ENCODE peak calls at places on chromosomes 7 and 10, in seven cellular contexts. T is astrocyte; L is PC-3; W is effector memory CD4-positive, alpha-beta T cell; O is neural progenitor cell; K is breast epithelium; C is WERI-Rb-1. A is an unnamed sample.

GRCh38 chr10:132443998-132444876 is 47.2 kb downstream of the PWWP2B start:
- DNase-seq in T (no peak), L (no peak), W (no peak), O (no peak), K (no peak), C (peak), A (no peak)

GRCh38 chr7:42964293-42964692 is 32.1 kb downstream of the MRPL32 start:
- DNase-seq in T (no peak), L (no peak), W (no peak), O (no peak), K (no peak), C (no peak), A (no peak)

GRCh38 chr10:58414270-58415041 is 29.2 kb downstream of the TFAM start:
- DNase-seq in T (peak), L (peak), W (no peak), O (peak), K (peak), C (no peak), A (no peak)

GRCh38 chr10:71882813-71883746 is 32.0 kb upstream of the PSAP start:
- DNase-seq in T (peak), L (no peak), W (no peak), O (no peak), K (no peak), C (no peak), A (no peak)

GRCh38 chr7:157927313-157927925 is 590.6 kb downstream of the DNAJB6 start:
- DNase-seq in T (no peak), L (no peak), W (no peak), O (no peak), K (no peak), C (no peak), A (no peak)

GRCh38 chr7:14504134-14504533 is 398.4 kb downstream of the DGKB start:
- DNase-seq in T (no peak), L (no peak), W (no peak), O (peak), K (no peak), C (no peak), A (no peak)

GRCh38 chr10:18463673-18464211 is 187.6 kb downstream of the NSUN6 start:
- DNase-seq in T (no peak), L (no peak), W (no peak), O (no peak), K (no peak), C (no peak), A (no peak)

GRCh38 chr10:44306762-44307161 is 78.1 kb downstream of the CXCL12 start:
- DNase-seq in T (no peak), L (peak), W (no peak), O (peak), K (no peak), C (no peak), A (no peak)

GRCh38 chr10:76433161-76434005 is 1002.0 kb downstream of the LRMDA start:
- DNase-seq in T (no peak), L (peak), W (no peak), O (no peak), K (no peak), C (peak), A (peak)

GRCh38 chr10:80133221-80133620 is 691 bp downstream of the PLAC9 start:
- DNase-seq in T (no peak), L (peak), W (no peak), O (no peak), K (no peak), C (no peak), A (no peak)

GRCh38 chr7:156064921-156065386 is 252.7 kb upstream of the SHH start:
- DNase-seq in T (peak), L (peak), W (no peak), O (no peak), K (no peak), C (no peak), A (peak)

GRCh38 chr7:112228632-112229031 is 22.1 kb downstream of the ZNF277 start:
- DNase-seq in T (no peak), L (no peak), W (no peak), O (no peak), K (no peak), C (no peak), A (no peak)

GRCh38 chr7:94397721-94398120 is 3.0 kb downstream of the COL1A2 start:
- DNase-seq in T (no peak), L (no peak), W (no peak), O (no peak), K (no peak), C (no peak), A (no peak)

GRCh38 chr10:102752266-102752930 is 8.7 kb downstream of the WBP1L start:
- DNase-seq in T (peak), L (no peak), W (no peak), O (no peak), K (no peak), C (no peak), A (no peak)

GRCh38 chr7:155706376-155706775 is 61.9 kb downstream of the RBM33 start:
- DNase-seq in T (no peak), L (no peak), W (no peak), O (no peak), K (no peak), C (no peak), A (no peak)

GRCh38 chr10:30691601-30692015 is 62.1 kb upstream of the LYZL2 start:
- DNase-seq in T (peak), L (peak), W (no peak), O (no peak), K (no peak), C (no peak), A (no peak)

GRCh38 chr7:133428876-133429275 is 176.0 kb downstream of the EXOC4 start:
- DNase-seq in T (no peak), L (no peak), W (no peak), O (no peak), K (no peak), C (no peak), A (no peak)

GRCh38 chr10:128463991-128464755 is 337.9 kb upstream of the MKI67 start:
- DNase-seq in T (peak), L (no peak), W (peak), O (peak), K (no peak), C (peak), A (no peak)

GRCh38 chr7:69898189-69898588 is 299.9 kb downstream of the AUTS2 start:
- DNase-seq in T (no peak), L (no peak), W (no peak), O (no peak), K (no peak), C (no peak), A (no peak)

GRCh38 chr10:100377830-100378229 is 30.8 kb downstream of the SCD start:
- DNase-seq in T (no peak), L (no peak), W (no peak), O (no peak), K (no peak), C (no peak), A (no peak)

GRCh38 chr10:71523756-71524155 is 127.0 kb downstream of the CDH23 start:
- DNase-seq in T (no peak), L (no peak), W (no peak), O (no peak), K (no peak), C (no peak), A (no peak)

GRCh38 chr10:60573342-60573741 is 183.7 kb upstream of the ANK3 start:
- DNase-seq in T (peak), L (no peak), W (no peak), O (peak), K (no peak), C (no peak), A (no peak)

GRCh38 chr10:46226900-46227558 is 59.8 kb upstream of the ANTXRL start:
- DNase-seq in T (no peak), L (no peak), W (no peak), O (no peak), K (peak), C (no peak), A (no peak)

GRCh38 chr10:82319558-82319957 is 444.6 kb downstream of the NRG3 start:
- DNase-seq in T (no peak), L (no peak), W (no peak), O (peak), K (no peak), C (peak), A (no peak)

GRCh38 chr10:6080417-6080973 is 8.3 kb upstream of the RBM17 start:
- DNase-seq in T (no peak), L (no peak), W (no peak), O (no peak), K (no peak), C (no peak), A (no peak)

GRCh38 chr7:41956276-41956675 is 253.4 kb upstream of the INHBA start:
- DNase-seq in T (no peak), L (no peak), W (no peak), O (no peak), K (no peak), C (no peak), A (no peak)

GRCh38 chr10:32402499-32402898 is 43.4 kb upstream of the CCDC7 start:
- DNase-seq in T (no peak), L (no peak), W (no peak), O (no peak), K (no peak), C (no peak), A (no peak)

GRCh38 chr7:103140061-103140460 is 8.8 kb downstream of the NAPEPLD start:
- DNase-seq in T (no peak), L (no peak), W (no peak), O (no peak), K (no peak), C (no peak), A (no peak)

GRCh38 chr7:84196007-84196551 is 1.5 kb upstream of the SEMA3A start:
- DNase-seq in T (peak), L (no peak), W (no peak), O (peak), K (no peak), C (no peak), A (no peak)

GRCh38 chr10:117226813-117227451 is 14.0 kb upstream of the SLC18A2 start:
- DNase-seq in T (no peak), L (peak), W (no peak), O (peak), K (no peak), C (peak), A (no peak)

GRCh38 chr10:77004917-77005564 is 632.6 kb downstream of the KCNMA1 start:
- DNase-seq in T (peak), L (peak), W (no peak), O (peak), K (no peak), C (peak), A (no peak)

GRCh38 chr10:12848439-12849173 is 152.9 kb downstream of the CCDC3 start:
- DNase-seq in T (no peak), L (no peak), W (no peak), O (no peak), K (no peak), C (no peak), A (no peak)

GRCh38 chr10:12854988-12855387 is 146.5 kb downstream of the CCDC3 start:
- DNase-seq in T (no peak), L (no peak), W (no peak), O (no peak), K (no peak), C (no peak), A (no peak)

GRCh38 chr10:12849351-12850181 is 151.9 kb downstream of the CCDC3 start:
- DNase-seq in T (no peak), L (no peak), W (no peak), O (no peak), K (peak), C (no peak), A (peak)

GRCh38 chr10:12847361-12847975 is 154.0 kb downstream of the CCDC3 start:
- DNase-seq in T (no peak), L (no peak), W (no peak), O (peak), K (no peak), C (peak), A (no peak)

DNA sequence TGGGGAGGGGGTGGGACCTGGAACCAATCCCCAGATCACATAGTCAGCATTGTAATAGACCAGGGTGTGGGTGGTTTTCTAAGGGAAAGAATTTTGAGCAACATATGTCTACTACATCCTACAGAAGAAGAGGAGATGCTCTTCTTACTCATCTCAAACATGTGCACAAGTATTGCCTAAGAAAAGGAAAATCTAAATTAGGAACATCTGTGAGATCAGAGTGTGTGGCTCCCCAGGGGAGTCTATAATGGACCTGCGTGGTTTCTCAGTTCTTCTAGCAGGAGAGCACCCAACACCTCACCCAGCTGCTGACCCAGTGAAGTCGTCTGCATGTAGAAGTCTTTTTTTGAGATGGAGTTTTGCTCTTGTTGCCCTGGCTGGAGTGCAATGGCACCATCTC is 148.8 kb downstream of the CCDC3 start:
- DNase-seq in T (no peak), L (no peak), W (no peak), O (no peak), K (no peak), C (no peak), A (no peak)
- H3K27ac ChIP-seq in T (no peak), L (no peak), W (no peak), O (no peak), K (no peak), C (no peak), A (no peak)

GRCh38 chr7:128827971-128828711 is 2.1 kb upstream of the FLNC start:
- DNase-seq in T (peak), L (peak), W (no peak), O (peak), K (no peak), C (no peak), A (no peak)
- H3K27ac ChIP-seq in T (peak), L (peak), W (no peak), O (peak), K (no peak), C (no peak), A (no peak)

GRCh38 chr7:135333946-135334345 is 100.3 kb downstream of the STRA8 start:
- DNase-seq in T (no peak), L (no peak), W (no peak), O (no peak), K (no peak), C (no peak), A (no peak)
- H3K27ac ChIP-seq in T (no peak), L (peak), W (no peak), O (no peak), K (no peak), C (no peak), A (peak)

GRCh38 chr7:50791921-50792341 is 9.2 kb upstream of the GRB10 start:
- DNase-seq in T (no peak), L (peak), W (no peak), O (peak), K (no peak), C (no peak), A (peak)

GRCh38 chr7:50793115-50793946 is 10.6 kb upstream of the GRB10 start:
- DNase-seq in T (no peak), L (peak), W (no peak), O (peak), K (no peak), C (peak), A (no peak)

GRCh38 chr7:50793947-50794570 is 11.4 kb upstream of the GRB10 start:
- DNase-seq in T (no peak), L (no peak), W (no peak), O (no peak), K (no peak), C (no peak), A (no peak)

GRCh38 chr7:50792342-50793114 is 9.8 kb upstream of the GRB10 start:
- DNase-seq in T (peak), L (peak), W (no peak), O (peak), K (no peak), C (peak), A (peak)

GRCh38 chr7:50791363-50791762 is 8.7 kb upstream of the GRB10 start:
- DNase-seq in T (no peak), L (no peak), W (no peak), O (peak), K (no peak), C (no peak), A (no peak)
- H3K27ac ChIP-seq in T (peak), L (no peak), W (no peak), O (no peak), K (peak), C (no peak), A (no peak)

GRCh38 chr7:30726296-30727006 is 25.5 kb upstream of the INMT start:
- DNase-seq in T (no peak), L (no peak), W (no peak), O (no peak), K (no peak), C (no peak), A (no peak)
- H3K27ac ChIP-seq in T (no peak), L (no peak), W (peak), O (no peak), K (no peak), C (no peak), A (no peak)

GRCh38 chr10:63605568-63605967 is 84.4 kb downstream of the REEP3 start:
- DNase-seq in T (peak), L (peak), W (no peak), O (peak), K (no peak), C (no peak), A (no peak)

GRCh38 chr10:63600540-63600939 is 79.3 kb downstream of the REEP3 start:
- DNase-seq in T (no peak), L (no peak), W (no peak), O (no peak), K (no peak), C (no peak), A (no peak)

GRCh38 chr10:63608511-63608910 is 87.3 kb downstream of the REEP3 start:
- DNase-seq in T (no peak), L (no peak), W (no peak), O (no peak), K (no peak), C (no peak), A (no peak)

GRCh38 chr10:63603709-63604445 is 82.7 kb downstream of the REEP3 start:
- DNase-seq in T (peak), L (no peak), W (no peak), O (no peak), K (no peak), C (no peak), A (no peak)
- H3K27ac ChIP-seq in T (no peak), L (no peak), W (no peak), O (peak), K (no peak), C (no peak), A (no peak)

DNA sequence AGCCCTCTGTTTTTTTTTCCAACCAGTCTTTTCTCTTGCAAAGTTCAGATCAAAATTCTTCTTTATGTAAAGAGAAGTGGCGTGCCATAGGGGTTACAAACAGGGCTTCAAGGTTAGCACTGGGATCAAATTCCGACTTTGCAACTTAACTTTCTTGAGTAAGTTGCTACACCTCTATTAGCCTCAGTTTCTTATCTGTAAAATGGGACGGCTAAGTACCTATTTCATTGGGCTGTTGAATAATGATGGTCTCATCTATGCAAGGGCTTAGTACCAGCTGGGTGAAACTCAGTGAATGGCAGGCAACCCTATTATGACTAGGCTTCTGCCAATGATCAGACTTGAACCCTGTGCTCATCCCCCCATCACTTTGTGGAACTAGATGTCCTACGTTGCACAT is 33.9 kb downstream of the ITPRIP start:
- DNase-seq in T (no peak), L (no peak), W (no peak), O (no peak), K (no peak), C (no peak), A (no peak)
- H3K27ac ChIP-seq in T (no peak), L (peak), W (no peak), O (no peak), K (no peak), C (no peak), A (no peak)

DNA sequence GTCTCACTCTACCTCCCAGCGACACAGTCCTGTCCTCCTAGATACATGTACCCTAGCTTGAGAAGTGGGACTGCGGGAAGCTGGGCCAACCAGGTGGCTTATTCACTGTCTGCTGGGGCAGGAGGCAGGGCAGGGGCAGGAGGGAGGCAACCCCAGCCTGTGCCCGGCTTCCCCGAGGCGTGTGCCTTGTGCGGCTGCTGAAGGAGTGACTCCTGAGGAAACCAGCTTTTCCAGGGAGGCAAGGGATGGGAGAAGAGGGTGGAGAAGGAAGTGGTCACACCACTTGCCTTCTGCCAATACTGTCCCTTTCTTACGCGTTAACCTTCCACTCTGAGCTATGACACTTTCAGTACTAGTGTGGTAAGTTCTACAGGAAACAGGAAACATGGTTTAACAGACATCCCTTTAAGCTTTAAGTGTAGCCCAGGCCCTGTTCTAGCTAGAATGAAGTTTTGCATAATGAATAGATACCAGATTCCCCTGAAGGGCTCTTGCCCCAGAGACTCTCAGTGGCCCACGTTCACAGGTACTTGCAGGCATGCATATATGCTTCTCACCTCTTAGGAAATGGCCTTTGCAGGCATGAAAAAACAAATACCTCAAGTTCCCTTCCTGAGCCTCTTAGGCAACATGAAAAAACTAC is 40.6 kb downstream of the SYPL1 start:
- DNase-seq in T (no peak), L (peak), W (no peak), O (no peak), K (peak), C (no peak), A (peak)
- H3K27ac ChIP-seq in T (no peak), L (peak), W (peak), O (no peak), K (peak), C (no peak), A (peak)

GRCh38 chr10:62093863-62094291 is 174.8 kb downstream of the RTKN2 start:
- DNase-seq in T (peak), L (peak), W (no peak), O (no peak), K (no peak), C (no peak), A (peak)

GRCh38 chr10:62087341-62087740 is 181.3 kb downstream of the RTKN2 start:
- DNase-seq in T (no peak), L (no peak), W (no peak), O (no peak), K (no peak), C (no peak), A (no peak)

GRCh38 chr10:62095341-62096071 is 173.1 kb downstream of the RTKN2 start:
- DNase-seq in T (peak), L (peak), W (no peak), O (peak), K (no peak), C (no peak), A (no peak)

GRCh38 chr10:62096534-62096933 is 172.1 kb downstream of the RTKN2 start:
- DNase-seq in T (no peak), L (no peak), W (no peak), O (no peak), K (no peak), C (no peak), A (no peak)

DNA sequence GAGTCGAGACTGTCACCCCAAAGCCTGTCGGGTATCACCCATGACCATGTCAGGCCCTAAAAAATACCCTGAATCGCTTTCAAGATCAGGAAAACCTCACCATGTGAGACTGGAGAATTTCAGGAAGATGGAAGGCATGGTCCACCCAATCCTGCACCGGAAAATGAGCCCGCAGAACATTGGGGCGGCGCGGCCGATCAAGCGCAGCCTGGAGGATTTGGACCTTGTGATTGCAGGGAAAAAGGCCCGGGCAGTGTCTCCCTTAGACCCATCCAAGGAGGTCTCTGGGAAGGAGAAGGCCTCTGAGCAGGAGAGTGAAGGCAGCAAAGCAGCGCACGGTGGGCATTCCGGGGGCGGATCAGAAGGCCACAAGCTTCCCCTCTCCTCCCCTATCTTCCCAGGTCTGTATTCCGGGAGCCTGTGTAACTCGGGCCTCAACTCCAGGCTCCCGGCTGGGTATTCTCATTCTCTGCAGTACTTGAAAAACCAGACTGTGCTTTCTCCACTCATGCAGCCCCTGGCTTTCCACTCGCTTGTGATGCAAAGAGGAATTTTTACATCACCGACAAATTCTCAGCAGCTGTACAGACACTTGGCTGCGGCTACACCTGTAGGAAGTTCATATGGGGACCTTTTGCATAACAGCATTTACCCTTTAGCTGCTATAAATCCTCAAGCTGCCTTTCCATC is 176.2 kb downstream of the RTKN2 start:
- DNase-seq in T (no peak), L (no peak), W (no peak), O (no peak), K (no peak), C (no peak), A (no peak)
- H3K27ac ChIP-seq in T (no peak), L (no peak), W (no peak), O (no peak), K (peak), C (no peak), A (no peak)